ENCODE peak calls at places on chromosomes 16 and 17, in four cellular contexts. M is NCI-H460, Q is hippocampal formation, X is foreskin fibroblast. O is an unnamed sample.

GRCh38 chr16:56328276-56329022 is 96.9 kb downstream of the AMFR start:
- DNase-seq in M (no peak), Q (no peak), X (no peak), O (no peak)

GRCh38 chr17:33949100-33949499 is 306.0 kb upstream of the CCL2 start:
- DNase-seq in M (peak; percentile 3), Q (no peak), X (no peak), O (no peak)

GRCh38 chr17:71327376-71328059 is 793.3 kb upstream of the SOX9 start:
- DNase-seq in M (no peak), Q (no peak), X (no peak), O (no peak)

GRCh38 chr17:46157443-46158107 is 35.7 kb downstream of the KANSL1 start:
- DNase-seq in M (no peak), Q (no peak), X (no peak), O (no peak)

GRCh38 chr17:47821031-47821423 is 567 bp downstream of the OSBPL7 start:
- DNase-seq in M (no peak), Q (no peak), X (no peak), O (no peak)

GRCh38 chr16:54422569-54422978 is 136.0 kb upstream of the IRX3 start:
- DNase-seq in M (no peak), Q (no peak), X (no peak), O (no peak)

GRCh38 chr17:37490638-37491614 is 1.2 kb downstream of the DUSP14 start:
- DNase-seq in M (peak; percentile 67), Q (no peak), X (peak; percentile 80), O (peak; percentile 12)

GRCh38 chr17:57902117-57902799 is 52.4 kb upstream of the MRPS23 start:
- DNase-seq in M (no peak), Q (no peak), X (no peak), O (no peak)

GRCh38 chr17:55433029-55433628 is 11.5 kb upstream of the MMD start:
- DNase-seq in M (no peak), Q (no peak), X (no peak), O (no peak)

GRCh38 chr17:73772107-73772705 is 128.0 kb upstream of the SDK2 start:
- DNase-seq in M (no peak), Q (no peak), X (no peak), O (no peak)

GRCh38 chr16:63553980-63554379 is 1517.7 kb upstream of the CDH8 start:
- DNase-seq in M (no peak), Q (no peak), X (no peak), O (no peak)

GRCh38 chr17:75846701-75847594 is 2.7 kb upstream of the UNC13D start:
- DNase-seq in M (no peak), Q (no peak), X (no peak), O (no peak)

GRCh38 chr16:67264277-67264676 is 15.1 kb upstream of the PLEKHG4 start:
- DNase-seq in M (no peak), Q (no peak), X (no peak), O (no peak)

GRCh38 chr17:13871261-13871660 is 198.0 kb upstream of the COX10 start:
- DNase-seq in M (no peak), Q (no peak), X (no peak), O (no peak)

GRCh38 chr17:76751416-76751993 is 13.6 kb downstream of the MFSD11 start:
- DNase-seq in M (no peak), Q (no peak), X (no peak), O (no peak)

GRCh38 chr16:4521971-4522623 is 16.5 kb downstream of the CDIP1 start:
- DNase-seq in M (no peak), Q (peak; percentile 69), X (peak; percentile 28), O (peak; percentile 84)

GRCh38 chr17:75549246-75550138 is 24.0 kb downstream of the LLGL2 start:
- DNase-seq in M (peak; percentile 4), Q (no peak), X (no peak), O (no peak)

GRCh38 chr17:74924250-74924948 is at the start of gene OTOP2:
- DNase-seq in M (no peak), Q (no peak), X (no peak), O (peak; percentile 23)

GRCh38 chr16:280005-280421 is 378 bp upstream of the ARHGDIG start:
- DNase-seq in M (no peak), Q (no peak), X (no peak), O (no peak)

GRCh38 chr16:35249051-35249450 is 1789.6 kb downstream of the TP53TG3F start:
- DNase-seq in M (no peak), Q (no peak), X (no peak), O (no peak)

GRCh38 chr17:39191750-39192510 is 5.5 kb downstream of the CACNB1 start:
- DNase-seq in M (no peak), Q (no peak), X (no peak), O (no peak)

GRCh38 chr16:31052131-31052530 is 18.8 kb downstream of the STX4 start:
- DNase-seq in M (peak; percentile 76), Q (no peak), X (peak; percentile 96), O (no peak)

GRCh38 chr17:62085511-62086408 is 20.7 kb upstream of the MED13 start:
- DNase-seq in M (no peak), Q (no peak), X (peak; percentile 31), O (no peak)

GRCh38 chr16:66605177-66605999 is 884 bp downstream of the CMTM3 start:
- DNase-seq in M (no peak), Q (no peak), X (peak; percentile 32), O (no peak)

GRCh38 chr16:2586241-2586640 is 48.4 kb downstream of the PDPK1 start:
- DNase-seq in M (no peak), Q (no peak), X (no peak), O (no peak)

GRCh38 chr17:8080208-8080798 is 7.2 kb downstream of the ALOX12B start:
- DNase-seq in M (no peak), Q (no peak), X (no peak), O (no peak)

GRCh38 chr16:2869502-2870064 is 11.6 kb upstream of the PRSS22 start:
- DNase-seq in M (no peak), Q (no peak), X (no peak), O (no peak)

GRCh38 chr17:50649042-50649908 is 14.6 kb downstream of the ABCC3 start:
- DNase-seq in M (no peak), Q (no peak), X (no peak), O (no peak)

GRCh38 chr16:70760221-70760620 is 40.7 kb downstream of the VAC14 start:
- DNase-seq in M (no peak), Q (no peak), X (no peak), O (no peak)

GRCh38 chr16:11497329-11497805 is 89.4 kb downstream of the LITAF start:
- DNase-seq in M (peak; percentile 69), Q (peak; percentile 92), X (peak; percentile 71), O (peak; percentile 95)

GRCh38 chr16:8905168-8905762 is 23.1 kb downstream of the LITAFD start:
- DNase-seq in M (peak; percentile 22), Q (peak; percentile 4), X (no peak), O (no peak)

GRCh38 chr17:81328925-81329278 is 33.8 kb upstream of the SLC38A10 start:
- DNase-seq in M (no peak), Q (no peak), X (no peak), O (no peak)

GRCh38 chr16:67396159-67396774 is 3.0 kb upstream of the TPPP3 start:
- DNase-seq in M (peak; percentile 36), Q (no peak), X (peak; percentile 72), O (peak; percentile 53)

GRCh38 chr17:206941-207560 is 25.6 kb upstream of the DOC2B start:
- DNase-seq in M (no peak), Q (no peak), X (no peak), O (no peak)

GRCh38 chr16:66304151-66304550 is 62.3 kb upstream of the CDH5 start:
- DNase-seq in M (no peak), Q (no peak), X (no peak), O (no peak)

GRCh38 chr17:4796550-4796915 is 569 bp downstream of the PSMB6 start:
- DNase-seq in M (no peak), Q (no peak), X (no peak), O (no peak)

O was measured in globus pallidus.